ENCODE peak calls at places on chromosomes 13 and 19, in ten cellular contexts. D, S, X, R, F, T, W, Q, V and I are unnamed samples.

GRCh38 chr13:47835470-47836228 is 165.4 kb downstream of the SUCLA2 start:
- DNase-seq in D (no peak), S (no peak), X (no peak), R (peak; percentile 26), F (no peak), T (no peak), W (no peak), Q (no peak), V (no peak), I (no peak)

GRCh38 chr13:75021151-75021550 is 460.8 kb downstream of the TBC1D4 start:
- DNase-seq in D (no peak), S (no peak), X (no peak), R (no peak), F (no peak), T (no peak), W (no peak), Q (no peak), V (no peak), I (no peak)

GRCh38 chr19:48558018-48558684 is 6.2 kb downstream of the SULT2B1 start:
- DNase-seq in D (peak; percentile 98), S (peak; percentile 88), X (peak; percentile 40), R (no peak), F (no peak), T (no peak), W (peak; percentile 80), Q (no peak), V (no peak), I (no peak)

GRCh38 chr19:4032436-4032835 is 24.9 kb downstream of the PIAS4 start:
- DNase-seq in D (no peak), S (peak; percentile 92), X (no peak), R (no peak), F (no peak), T (no peak), W (no peak), Q (no peak), V (no peak), I (no peak)

GRCh38 chr13:112859817-112860190 is 109.2 kb upstream of the MCF2L start:
- DNase-seq in D (no peak), S (peak; percentile 89), X (peak; percentile 82), R (peak; percentile 46), F (peak; percentile 87), T (peak; percentile 52), W (no peak), Q (peak; percentile 65), V (no peak), I (peak; percentile 24)

GRCh38 chr19:32971012-32971595 is 654 bp downstream of the CEP89 start:
- DNase-seq in D (no peak), S (no peak), X (no peak), R (no peak), F (no peak), T (no peak), W (no peak), Q (no peak), V (no peak), I (no peak)

GRCh38 chr13:72970956-72971355 is 87.8 kb upstream of the KLF5 start:
- DNase-seq in D (no peak), S (no peak), X (peak; percentile 57), R (no peak), F (no peak), T (no peak), W (no peak), Q (no peak), V (no peak), I (no peak)

GRCh38 chr19:45531349-45531748 is 24.1 kb downstream of the VASP start:
- DNase-seq in D (no peak), S (no peak), X (no peak), R (no peak), F (no peak), T (no peak), W (no peak), Q (no peak), V (no peak), I (no peak)

GRCh38 chr13:55673910-55674309 is 1466.8 kb upstream of the PRR20A start:
- DNase-seq in D (no peak), S (no peak), X (no peak), R (no peak), F (no peak), T (no peak), W (no peak), Q (no peak), V (no peak), I (no peak)

GRCh38 chr19:15297416-15298224 is 34.7 kb downstream of the BRD4 start:
- DNase-seq in D (peak; percentile 85), S (no peak), X (peak; percentile 83), R (no peak), F (no peak), T (no peak), W (peak; percentile 59), Q (no peak), V (no peak), I (peak; percentile 78)

GRCh38 chr19:17877696-17878095 is 6.0 kb downstream of the SLC5A5 start:
- DNase-seq in D (no peak), S (no peak), X (no peak), R (no peak), F (no peak), T (no peak), W (no peak), Q (no peak), V (no peak), I (no peak)

GRCh38 chr19:4415352-4415751 is 12.9 kb downstream of the CHAF1A start:
- DNase-seq in D (no peak), S (peak; percentile 48), X (no peak), R (no peak), F (no peak), T (no peak), W (no peak), Q (no peak), V (no peak), I (no peak)

GRCh38 chr13:40379186-40379585 is 287.3 kb downstream of the FOXO1 start:
- DNase-seq in D (no peak), S (no peak), X (no peak), R (no peak), F (no peak), T (no peak), W (no peak), Q (no peak), V (no peak), I (no peak)

GRCh38 chr19:3516675-3517207 is 10.6 kb downstream of the FZR1 start:
- DNase-seq in D (no peak), S (no peak), X (no peak), R (no peak), F (no peak), T (no peak), W (no peak), Q (no peak), V (peak; percentile 73), I (no peak)

GRCh38 chr19:53308339-53308811 is 25.2 kb upstream of the ZNF845 start:
- DNase-seq in D (no peak), S (peak; percentile 35), X (no peak), R (no peak), F (peak; percentile 6), T (no peak), W (no peak), Q (no peak), V (no peak), I (peak; percentile 12)

GRCh38 chr13:38636106-38636505 is 50.8 kb upstream of the FREM2 start:
- DNase-seq in D (no peak), S (no peak), X (no peak), R (no peak), F (no peak), T (no peak), W (no peak), Q (no peak), V (no peak), I (no peak)

GRCh38 chr19:15177269-15178116 is 23.3 kb downstream of the NOTCH3 start:
- DNase-seq in D (peak; percentile 78), S (peak; percentile 85), X (peak; percentile 64), R (peak; percentile 83), F (peak; percentile 78), T (peak; percentile 63), W (no peak), Q (peak; percentile 74), V (peak; percentile 85), I (peak; percentile 83)

DNA sequence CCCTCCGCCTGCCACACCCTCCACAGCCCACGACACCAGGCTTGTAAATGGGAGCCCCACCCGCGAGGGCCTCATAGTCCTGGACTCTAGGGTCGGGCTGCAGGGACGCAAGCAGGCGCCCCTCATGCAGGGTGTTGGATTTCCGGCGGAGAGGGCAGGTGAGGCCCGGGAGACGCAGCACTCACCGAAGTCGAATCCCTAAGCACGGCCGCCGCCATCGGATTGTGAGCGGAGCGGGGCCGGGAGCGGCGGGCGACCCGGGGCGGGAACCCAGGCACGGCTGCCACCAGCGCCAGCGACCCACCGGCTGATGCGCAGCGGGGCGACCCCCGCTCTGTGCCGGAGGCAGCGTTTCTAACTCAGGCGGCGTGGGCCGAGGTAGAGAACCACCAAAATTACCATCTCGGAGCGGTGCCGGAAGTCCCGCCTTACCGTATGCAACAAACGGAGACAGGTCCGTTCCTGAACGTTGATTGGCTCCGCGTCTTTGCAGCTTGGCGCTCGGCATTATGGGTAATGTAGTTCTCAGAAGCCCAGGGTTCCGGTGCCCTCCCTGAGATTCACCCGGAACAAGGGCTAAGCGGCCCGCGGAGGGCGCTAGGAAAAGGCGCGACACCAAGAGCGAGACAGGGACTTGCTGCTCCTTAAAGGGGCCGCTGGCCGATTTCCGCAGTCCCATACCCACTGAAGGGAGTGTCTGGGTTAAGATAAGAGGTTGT is at the start of gene ZNF416:
- DNase-seq in D (peak; percentile 100), S (peak; percentile 99), X (peak; percentile 99), R (peak; percentile 99), F (peak; percentile 96), T (peak; percentile 97), W (peak; percentile 99), Q (peak; percentile 98), V (peak; percentile 94), I (peak; percentile 98)
- TF ChIP-seq POLR2A in D (peak; percentile 35), S (no peak), X (no peak), R (peak; percentile 55), F (no peak), T (no peak), W (no peak), Q (no peak), V (no peak), I (peak; percentile 50)

DNA sequence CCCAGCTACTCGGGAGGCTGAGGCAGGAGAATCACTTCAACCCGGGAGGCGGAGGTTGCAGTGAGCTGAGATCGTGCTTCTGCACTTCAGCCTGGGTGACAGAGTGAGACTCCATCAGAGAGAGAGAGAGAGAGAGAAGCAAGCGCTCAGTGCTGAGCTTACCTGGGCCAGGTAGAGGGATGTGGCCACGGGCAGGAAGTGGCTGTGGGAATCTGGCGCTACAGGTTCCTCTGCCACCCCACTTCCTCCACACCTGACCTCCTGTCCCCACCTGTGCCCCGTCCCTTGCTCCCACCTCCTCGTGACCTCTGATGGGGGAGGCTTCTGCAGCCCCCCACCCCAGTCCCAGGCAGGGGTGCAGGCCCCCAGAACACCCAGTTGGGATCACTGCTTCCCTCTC is 1.0 kb upstream of the NCCRP1 start:
- DNase-seq in D (no peak), S (no peak), X (no peak), R (no peak), F (no peak), T (no peak), W (no peak), Q (no peak), V (no peak), I (no peak)
- TF ChIP-seq POLR2A in D (no peak), S (no peak), X (no peak), R (no peak), F (no peak), T (no peak), W (no peak), Q (no peak), V (no peak), I (no peak)

GRCh38 chr19:12774588-12775555 is at the start of gene HOOK2:
- DNase-seq in D (no peak), S (no peak), X (no peak), R (no peak), F (no peak), T (peak; percentile 71), W (peak; percentile 95), Q (peak; percentile 19), V (peak; percentile 81), I (peak; percentile 56)
- TF ChIP-seq POLR2A in D (no peak), S (no peak), X (no peak), R (peak; percentile 19), F (peak; percentile 28), T (no peak), W (no peak), Q (peak; percentile 3), V (peak; percentile 49), I (no peak)

GRCh38 chr19:36687214-36688056 is at the start of gene ZNF567:
- DNase-seq in D (peak; percentile 99), S (peak; percentile 99), X (peak; percentile 93), R (peak; percentile 98), F (peak; percentile 88), T (peak; percentile 97), W (peak; percentile 93), Q (peak; percentile 97), V (peak; percentile 98), I (peak; percentile 97)
- TF ChIP-seq POLR2A in D (peak; percentile 93), S (peak; percentile 94), X (no peak), R (peak; percentile 89), F (peak; percentile 72), T (peak; percentile 30), W (no peak), Q (peak; percentile 43), V (peak; percentile 66), I (peak; percentile 87)